ENCODE peak calls at places on chromosomes 16 and 17, in six cellular contexts. C, U, M, N, A and T are unnamed samples.

GRCh38 chr16:48526058-48526957 is 83.7 kb downstream of the N4BP1 start:
- DNase-seq in C (no peak), A (no peak), N (peak), U (no peak), M (peak), T (no peak)

GRCh38 chr17:3534881-3535252 is 22.7 kb downstream of the TRPV3 start:
- DNase-seq in U (no peak), A (peak), M (peak), N (peak), C (no peak), T (no peak)

GRCh38 chr16:55021595-55022475 is 91.2 kb downstream of the IRX5 start:
- DNase-seq in A (no peak), U (no peak), N (no peak), C (no peak), M (peak), T (no peak)

GRCh38 chr16:85174871-85175723 is 62.8 kb upstream of the CIBAR2 start:
- DNase-seq in M (no peak), A (no peak), N (no peak), U (no peak), C (no peak), T (no peak)

GRCh38 chr17:38578229-38578628 is 27.5 kb downstream of the SRCIN1 start:
- DNase-seq in U (no peak), N (no peak), A (peak), M (peak), C (no peak), T (no peak)

GRCh38 chr17:27892542-27892865 is 661 bp downstream of the LYRM9 start:
- DNase-seq in U (no peak), A (no peak), C (no peak), N (no peak), M (no peak), T (no peak)

GRCh38 chr17:58755577-58756245 is at the start of gene PPM1E:
- DNase-seq in U (peak), M (peak), C (no peak), A (peak), N (peak), T (peak)

GRCh38 chr16:83513006-83513755 is 294.6 kb upstream of the HSBP1 start:
- DNase-seq in U (no peak), C (peak), N (no peak), M (no peak), A (no peak), T (no peak)

GRCh38 chr17:28466521-28467048 is 6.9 kb upstream of the SLC13A2 start:
- DNase-seq in N (no peak), A (no peak), U (no peak), M (peak), C (no peak), T (no peak)

GRCh38 chr17:47201168-47201567 is 8.0 kb upstream of the MYL4 start:
- DNase-seq in A (no peak), N (no peak), C (no peak), U (no peak), M (no peak), T (no peak)

GRCh38 chr16:29663829-29664132 is 734 bp downstream of the SPN start:
- DNase-seq in M (no peak), N (no peak), U (no peak), A (no peak), C (no peak), T (no peak)

GRCh38 chr17:57956311-57957119 is 1.3 kb upstream of the CUEDC1 start:
- DNase-seq in N (peak), U (no peak), A (no peak), M (peak), C (no peak), T (no peak)

GRCh38 chr17:47676510-47676909 is 17.5 kb upstream of the TBKBP1 start:
- DNase-seq in C (no peak), A (no peak), M (no peak), U (no peak), N (no peak), T (no peak)

GRCh38 chr17:27415090-27415795 is 41.0 kb upstream of the KSR1 start:
- DNase-seq in C (no peak), N (no peak), U (no peak), M (peak), A (no peak), T (peak)

GRCh38 chr16:2996298-2996697 is 16.1 kb upstream of the PKMYT1 start:
- DNase-seq in M (no peak), U (no peak), A (no peak), C (no peak), N (no peak), T (no peak)

GRCh38 chr17:67863624-67864247 is 38.4 kb downstream of the BPTF start:
- DNase-seq in N (peak), A (no peak), M (no peak), U (no peak), C (no peak), T (no peak)

GRCh38 chr16:81834868-81835267 is 55.8 kb downstream of the PLCG2 start:
- DNase-seq in A (no peak), U (no peak), N (no peak), M (no peak), C (no peak), T (no peak)

DNA sequence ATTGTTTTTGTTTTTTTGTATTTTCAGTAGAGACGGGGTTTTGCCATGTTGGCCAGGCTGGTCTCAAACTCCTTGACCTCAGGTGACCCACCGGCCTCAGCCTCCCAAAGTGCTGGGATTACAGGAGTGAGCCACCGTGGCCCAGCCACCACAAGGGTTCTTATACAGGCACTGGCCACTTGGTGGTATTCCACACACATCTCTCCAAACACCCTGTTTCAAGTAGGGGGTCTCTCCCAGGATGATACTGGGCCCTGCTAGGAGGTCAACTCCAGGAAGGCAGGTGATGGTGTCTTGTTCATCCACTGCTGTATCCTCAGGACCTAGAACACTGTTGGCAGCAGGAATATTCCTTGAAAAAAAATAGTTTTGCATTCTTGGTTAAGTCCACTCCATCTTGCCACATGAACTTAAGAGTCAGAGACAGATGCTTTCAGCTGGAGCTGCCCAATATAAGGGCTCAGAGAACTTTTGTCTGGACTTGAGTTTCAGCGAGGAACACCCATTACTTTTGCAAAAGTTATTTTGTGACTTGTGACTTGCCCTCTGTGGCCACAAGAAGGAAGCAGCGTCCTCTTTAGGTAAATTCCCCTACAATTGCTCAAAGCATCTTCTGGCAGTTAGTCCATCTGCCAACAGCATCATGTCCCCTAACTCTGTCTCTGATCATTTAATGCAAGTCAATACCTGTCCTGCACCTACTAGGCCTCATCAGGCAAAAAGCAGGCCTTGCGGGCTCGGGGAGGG is 7.4 kb upstream of the EEF2K start:
- DNase-seq in N (no peak), C (no peak), M (no peak), U (no peak), A (no peak), T (no peak)
- TF ChIP-seq CTCF in N (peak), C (no peak), M (peak), U (no peak), A (no peak), T (no peak)

GRCh38 chr17:55772086-55772485 is 21.2 kb downstream of the PCTP start:
- DNase-seq in U (no peak), C (no peak), M (no peak), N (no peak), A (no peak), T (no peak)

GRCh38 chr17:55768946-55769624 is 18.2 kb downstream of the PCTP start:
- DNase-seq in M (no peak), A (no peak), C (no peak), U (no peak), N (no peak), T (no peak)

GRCh38 chr17:55769625-55770000 is 18.8 kb downstream of the PCTP start:
- DNase-seq in C (peak), U (no peak), N (no peak), A (no peak), M (no peak), T (no peak)

GRCh38 chr17:55773671-55774070 is 22.8 kb downstream of the PCTP start:
- DNase-seq in U (no peak), N (no peak), C (no peak), A (no peak), M (no peak), T (no peak)

GRCh38 chr17:55770220-55770870 is 19.5 kb downstream of the PCTP start:
- DNase-seq in U (no peak), M (no peak), C (no peak), A (peak), N (peak), T (no peak)
- TF ChIP-seq CTCF in U (no peak), M (peak), C (peak), A (peak), N (peak), T (peak)

GRCh38 chr17:7174603-7175362 is 4.4 kb downstream of the ASGR1 start:
- DNase-seq in M (no peak), C (no peak), A (no peak), N (peak), U (no peak), T (no peak)

GRCh38 chr17:7176107-7176851 is 2.9 kb downstream of the ASGR1 start:
- DNase-seq in C (no peak), U (no peak), N (no peak), M (no peak), A (no peak), T (no peak)

GRCh38 chr17:7173687-7174602 is 5.2 kb downstream of the ASGR1 start:
- DNase-seq in N (peak), C (no peak), U (peak), M (peak), A (peak), T (no peak)

GRCh38 chr17:7176870-7177209 is 2.3 kb downstream of the ASGR1 start:
- DNase-seq in M (no peak), C (no peak), N (no peak), U (no peak), A (peak), T (no peak)

DNA sequence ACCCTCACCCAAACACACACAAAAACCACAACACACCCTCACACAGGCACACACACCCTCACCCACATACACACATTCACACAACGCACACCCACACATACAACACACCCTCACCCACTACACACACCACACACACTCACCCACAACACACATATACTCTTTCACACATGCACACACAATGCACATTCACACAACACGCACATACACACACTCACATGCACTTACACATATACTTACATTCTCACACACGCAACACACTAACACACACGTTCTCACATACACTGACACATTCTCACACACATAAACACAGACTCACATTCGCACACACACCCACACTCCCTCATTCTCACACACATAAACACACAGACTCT is 3.8 kb downstream of the ASGR1 start:
- DNase-seq in M (no peak), C (no peak), A (no peak), N (no peak), U (no peak), T (no peak)
- TF ChIP-seq CTCF in M (no peak), C (no peak), A (no peak), N (no peak), U (no peak), T (no peak)

DNA sequence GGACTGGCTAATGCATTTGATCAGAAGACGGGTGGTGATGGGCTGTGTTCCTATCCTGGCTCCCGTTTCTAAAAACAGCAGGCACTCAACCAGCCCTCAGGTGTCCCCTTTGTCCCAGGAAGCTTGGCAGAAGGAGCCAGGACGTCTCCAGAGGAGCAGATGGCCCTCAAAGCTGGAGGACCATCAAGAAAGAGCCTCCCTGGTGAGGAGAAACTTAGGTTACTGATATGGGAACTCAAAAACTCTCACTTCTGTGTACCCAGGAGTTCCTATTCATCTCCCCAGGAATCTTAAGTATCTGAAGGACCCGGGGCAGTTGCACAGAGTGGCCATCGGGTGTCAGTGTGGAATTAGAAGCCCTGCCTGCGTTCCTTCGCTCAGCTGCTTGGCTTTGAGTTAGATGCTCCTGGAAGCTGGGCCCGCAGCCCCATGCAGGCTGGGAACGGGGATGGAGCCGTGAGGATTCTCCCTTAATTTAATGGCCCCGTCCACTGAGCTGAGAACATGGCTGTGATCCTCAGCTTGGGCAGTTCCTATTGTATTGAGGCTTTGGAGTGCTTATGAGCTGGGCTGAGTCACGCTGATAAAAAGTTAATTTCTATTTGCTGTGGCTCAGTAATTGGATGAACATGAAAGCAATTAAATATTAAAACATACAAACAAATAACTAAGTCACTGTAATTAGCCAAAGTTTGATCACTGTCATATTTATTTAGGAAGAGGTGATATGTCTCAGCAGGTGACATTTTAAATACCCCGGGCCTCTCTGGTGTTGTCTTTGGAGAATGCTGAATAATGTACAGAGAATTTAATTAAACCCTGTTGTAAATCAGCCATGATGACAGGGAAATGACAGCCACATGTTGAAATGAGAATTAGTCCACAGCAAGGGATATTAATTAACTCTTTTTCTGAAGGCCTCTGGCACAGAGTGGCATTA is 402.1 kb downstream of the SEC14L1 start:
- DNase-seq in U (peak), A (peak), C (peak), M (peak), N (peak), T (peak)
- TF ChIP-seq CTCF in U (peak), A (peak), C (peak), M (peak), N (peak), T (peak)

GRCh38 chr16:89334988-89335802 is 117.7 kb downstream of the ZNF778 start:
- DNase-seq in M (no peak), A (no peak), C (no peak), U (no peak), N (no peak), T (no peak)
- TF ChIP-seq CTCF in M (peak), A (no peak), C (peak), U (no peak), N (no peak), T (peak)

GRCh38 chr17:63695889-63696288 is 4.0 kb downstream of the LIMD2 start:
- DNase-seq in N (no peak), U (peak), C (no peak), A (no peak), M (peak), T (no peak)

GRCh38 chr17:63698381-63698885 is 1.5 kb downstream of the LIMD2 start:
- DNase-seq in N (no peak), A (no peak), C (no peak), U (no peak), M (no peak), T (no peak)

GRCh38 chr17:63694974-63695773 is 4.8 kb downstream of the LIMD2 start:
- DNase-seq in N (peak), U (no peak), C (no peak), M (peak), A (no peak), T (no peak)

GRCh38 chr17:63697341-63698286 is 2.3 kb downstream of the LIMD2 start:
- DNase-seq in U (peak), M (peak), N (peak), A (no peak), C (no peak), T (no peak)

DNA sequence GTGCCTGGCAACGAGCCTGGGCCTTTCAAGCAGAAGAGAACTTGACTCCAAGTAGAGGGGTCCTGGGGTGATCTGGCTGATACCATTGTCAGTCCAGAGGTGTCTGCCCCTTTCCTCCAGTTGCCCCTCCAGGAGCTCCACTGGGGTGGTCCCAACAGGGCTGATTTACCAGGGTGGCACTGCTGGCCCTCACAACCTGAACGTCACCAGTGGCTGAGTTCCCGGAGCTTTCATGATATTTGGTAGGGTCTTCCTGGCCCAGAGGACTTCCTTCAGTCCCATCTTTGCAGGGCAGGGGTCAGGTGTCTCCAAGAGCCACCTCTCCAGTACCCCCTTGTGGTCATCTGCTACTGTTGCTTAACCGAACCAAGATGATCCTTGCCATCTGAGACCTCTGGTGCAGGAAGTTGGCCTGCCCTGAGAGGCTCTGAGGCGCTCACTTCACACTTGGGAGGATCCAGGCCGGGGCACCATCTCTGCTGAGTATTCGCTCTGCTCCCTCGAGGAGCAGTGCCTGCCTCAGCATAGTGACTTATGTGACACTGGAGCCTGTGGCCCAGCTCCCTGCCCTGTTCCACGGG is 3.5 kb downstream of the LIMD2 start:
- DNase-seq in A (peak), C (no peak), N (peak), U (peak), M (peak), T (no peak)
- TF ChIP-seq CTCF in A (peak), C (peak), N (peak), U (peak), M (peak), T (peak)

GRCh38 chr17:13014801-13015200 is 3.0 kb downstream of the ELAC2 start:
- DNase-seq in C (no peak), A (no peak), N (no peak), M (no peak), U (no peak), T (no peak)

GRCh38 chr17:13016881-13017622 is 775 bp downstream of the ELAC2 start:
- DNase-seq in A (no peak), U (no peak), C (no peak), N (peak), M (no peak), T (no peak)

DNA sequence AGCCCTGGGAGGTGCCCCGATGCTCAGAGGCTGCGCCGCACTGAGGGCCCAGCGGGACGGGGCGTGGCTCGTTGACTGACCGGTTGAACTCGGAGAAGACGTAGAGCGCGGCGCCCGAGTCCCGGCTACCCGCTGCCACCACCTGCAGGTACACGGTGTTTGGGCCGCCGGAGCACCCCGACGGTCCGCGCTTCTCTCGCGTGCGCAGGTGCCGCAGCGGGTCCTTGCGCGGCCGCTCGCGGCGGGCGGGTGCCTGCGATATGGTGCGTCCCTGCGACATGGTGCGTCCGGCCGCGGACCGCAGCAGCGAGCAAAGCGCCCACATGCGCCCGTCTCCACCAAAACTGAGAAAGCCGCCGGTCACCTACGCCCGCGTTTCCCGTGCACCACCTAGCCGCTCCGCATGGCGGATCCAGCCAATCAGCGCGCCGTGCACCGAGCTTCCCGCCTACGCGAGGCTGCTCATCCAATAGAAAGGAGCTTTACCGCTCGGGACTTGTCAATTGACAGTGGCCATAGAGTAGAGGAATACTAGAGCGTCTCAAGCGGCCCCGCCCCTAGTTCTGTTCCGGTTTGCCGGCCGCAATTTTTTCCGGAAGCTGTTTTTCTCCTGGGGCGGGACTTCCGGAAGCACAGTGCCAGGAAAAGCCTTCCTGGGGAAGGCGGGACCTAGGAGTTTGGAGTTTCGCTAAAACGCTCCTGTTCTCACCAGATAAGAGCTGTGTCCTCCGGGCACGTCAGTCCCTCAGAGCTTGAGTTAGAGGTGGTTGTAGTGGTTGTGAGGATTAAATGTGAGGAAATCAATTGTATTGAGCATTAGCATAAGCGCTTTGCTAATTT is at the start of gene ELAC2:
- DNase-seq in N (peak), M (peak), C (peak), A (peak), U (peak), T (peak)
- TF ChIP-seq CTCF in N (no peak), M (peak), C (no peak), A (no peak), U (no peak), T (peak)

DNA sequence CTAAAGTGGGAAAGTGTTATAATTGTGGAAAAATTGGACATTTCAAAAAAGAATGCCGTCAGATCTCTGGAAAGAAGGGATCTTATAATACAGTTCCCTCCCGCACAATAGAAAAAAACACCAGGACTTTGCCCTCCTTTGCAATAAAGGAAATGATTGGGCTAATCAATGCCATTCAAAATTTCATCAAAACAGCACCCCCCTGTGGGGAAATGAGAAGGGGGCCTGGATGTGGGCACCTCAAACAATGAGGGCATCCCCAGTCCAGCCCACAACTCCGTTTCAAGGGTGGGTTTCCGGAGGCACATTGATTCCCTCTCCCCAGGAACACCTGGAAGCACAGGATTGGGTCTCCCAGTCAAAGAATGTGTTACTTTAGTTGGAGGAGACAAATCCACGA is 26.1 kb downstream of the CD300LG start:
- DNase-seq in C (no peak), M (peak), N (no peak), A (no peak), U (no peak), T (no peak)
- TF ChIP-seq CTCF in C (peak), M (peak), N (no peak), A (no peak), U (no peak), T (peak)